ENCODE peak calls at places on chromosome 20, in ten cellular contexts. X is SJSA1; E is adipocyte; L is RPMI8226; C is activated gamma-delta T cell; O is cardiac muscle cell; B is M059J; Y is stimulated activated CD8-positive, alpha-beta memory T cell treated with anti-CD3 and anti-CD28 coated beads, Interleukin-15, amount 100 ng/mL, for 1 hour; H is T-helper 1 cell; N is activated T-cell treated with anti-CD3 and anti-CD28 coated beads, Interleukin-2, amount 50 U/mL, for 72 hours. V is an unnamed sample.

GRCh38 chr20:3165473-3166337 is 6.0 kb upstream of the FASTKD5 start:
- DNase-seq in O (peak; percentile 85), H (no peak), C (no peak), N (no peak), X (no peak), L (peak; percentile 94), Y (no peak), B (no peak), E (no peak), V (peak; percentile 58)

GRCh38 chr20:52959125-52959524 is 13.0 kb upstream of the TSHZ2 start:
- DNase-seq in O (peak; percentile 35), L (peak; percentile 29), E (no peak), B (peak; percentile 88), H (no peak), C (no peak), N (no peak), Y (no peak), X (no peak), V (no peak)

GRCh38 chr20:2301164-2301622 is 5.4 kb downstream of the TGM3 start:
- DNase-seq in O (peak; percentile 21), Y (no peak), B (peak; percentile 62), E (peak; percentile 19), H (no peak), X (peak; percentile 68), L (peak; percentile 76), N (no peak), C (no peak), V (peak; percentile 0)

GRCh38 chr20:37562695-37563480 is 35.2 kb upstream of the BLCAP start:
- DNase-seq in N (no peak), H (no peak), Y (no peak), L (no peak), X (peak; percentile 22), B (no peak), C (no peak), O (no peak), E (no peak), V (no peak)

GRCh38 chr20:52524865-52525264 is 333.3 kb upstream of the ZFP64 start:
- DNase-seq in B (peak; percentile 42), C (no peak), N (no peak), Y (no peak), H (no peak), X (no peak), L (no peak), O (no peak), E (no peak), V (no peak)

GRCh38 chr20:41619360-41620115 is 1.4 kb upstream of the CHD6 start:
- DNase-seq in H (no peak), B (no peak), L (no peak), O (no peak), X (no peak), E (peak; percentile 19), Y (no peak), N (no peak), C (no peak), V (no peak)

GRCh38 chr20:13325033-13325432 is 104.0 kb downstream of the ISM1 start:
- DNase-seq in O (peak; percentile 41), Y (no peak), L (peak; percentile 31), N (no peak), X (peak; percentile 55), B (peak; percentile 59), H (no peak), C (no peak), E (peak; percentile 44), V (peak; percentile 14)

GRCh38 chr20:36543187-36544133 is 2.1 kb downstream of the MYL9 start:
- DNase-seq in N (no peak), L (no peak), X (no peak), Y (no peak), O (peak; percentile 73), B (peak; percentile 86), E (peak; percentile 68), C (no peak), H (no peak), V (no peak)

GRCh38 chr20:48049171-48049570 is 263.9 kb upstream of the SULF2 start:
- DNase-seq in X (no peak), N (no peak), C (no peak), L (no peak), O (no peak), Y (no peak), H (no peak), E (no peak), B (no peak), V (no peak)

GRCh38 chr20:33490934-33491656 is 1.2 kb downstream of the CBFA2T2 start:
- DNase-seq in C (no peak), O (no peak), Y (no peak), E (peak; percentile 25), B (peak; percentile 23), L (no peak), N (no peak), X (no peak), H (no peak), V (no peak)

GRCh38 chr20:37358366-37359150 is 12.6 kb downstream of the SRC start:
- DNase-seq in O (no peak), L (no peak), H (no peak), Y (no peak), X (no peak), E (no peak), B (no peak), N (no peak), C (no peak), V (no peak)

GRCh38 chr20:54980321-54980960 is 505.0 kb downstream of the DOK5 start:
- DNase-seq in N (no peak), B (peak; percentile 51), X (no peak), O (no peak), Y (no peak), L (peak; percentile 22), H (no peak), C (no peak), E (peak; percentile 9), V (no peak)

GRCh38 chr20:63508072-63508768 is 9.3 kb upstream of the EEF1A2 start:
- DNase-seq in E (no peak), B (no peak), L (peak; percentile 62), Y (no peak), H (no peak), X (no peak), N (no peak), O (no peak), C (no peak), V (no peak)

GRCh38 chr20:57654998-57655811 is 35.0 kb upstream of the ZBP1 start:
- DNase-seq in O (no peak), E (no peak), X (peak; percentile 39), L (no peak), N (no peak), H (no peak), Y (no peak), C (no peak), B (no peak), V (no peak)

GRCh38 chr20:45897692-45898091 is 6.6 kb downstream of the CTSA start:
- DNase-seq in L (no peak), N (no peak), H (no peak), E (no peak), B (no peak), C (no peak), Y (no peak), O (no peak), X (no peak), V (no peak)

GRCh38 chr20:46987001-46987400 is 92.4 kb downstream of the EYA2 start:
- DNase-seq in X (no peak), Y (no peak), B (no peak), L (no peak), H (no peak), E (peak; percentile 24), C (no peak), O (no peak), N (no peak), V (no peak)

GRCh38 chr20:36852187-36852586 is 23.8 kb upstream of the TLDC2 start:
- DNase-seq in H (no peak), B (no peak), X (no peak), C (no peak), E (no peak), Y (no peak), L (no peak), O (no peak), N (no peak), V (peak; percentile 95)

GRCh38 chr20:56343861-56344381 is 14.9 kb upstream of the FAM210B start:
- DNase-seq in O (peak; percentile 55), X (peak; percentile 50), H (peak; percentile 7), C (no peak), Y (no peak), N (peak; percentile 66), E (peak; percentile 80), L (peak; percentile 63), B (peak; percentile 57), V (peak; percentile 17)

GRCh38 chr20:38962898-38963484 is 847 bp downstream of the DHX35 start:
- DNase-seq in Y (no peak), X (no peak), L (peak; percentile 23), N (no peak), B (peak; percentile 18), O (no peak), E (no peak), H (no peak), C (no peak), V (no peak)

GRCh38 chr20:37757550-37757949 is 63.7 kb downstream of the CTNNBL1 start:
- DNase-seq in B (no peak), L (no peak), O (no peak), Y (no peak), C (no peak), X (no peak), H (no peak), E (no peak), N (no peak), V (no peak)

GRCh38 chr20:34642009-34642408 is 34.9 kb downstream of the PIGU start:
- DNase-seq in O (no peak), H (no peak), B (no peak), L (no peak), N (no peak), X (no peak), Y (no peak), E (no peak), C (no peak), V (no peak)

GRCh38 chr20:53786445-53787267 is 193.0 kb upstream of the ZNF217 start:
- DNase-seq in B (no peak), C (no peak), X (no peak), Y (no peak), E (no peak), O (no peak), H (no peak), L (peak; percentile 55), N (no peak), V (peak; percentile 51)

V was measured in cerebellar cortex.